ENCODE peak calls at places on chromosome 22, in four cellular contexts. W is AG10803; A is stimulated activated CD4-positive, alpha-beta T cell treated with anti-CD3 and anti-CD28 coated beads, Interleukin-15, amount 100 ng/mL, for 1 hour; D is aorta. P is an unnamed sample.

GRCh38 chr22:29695129-29695926 is 24.5 kb upstream of the CABP7 start:
- DNase-seq in W (no peak), A (no peak), D (no peak), P (no peak)

GRCh38 chr22:46696225-46696518 is 41.9 kb downstream of the CERK start:
- DNase-seq in W (no peak), A (no peak), D (no peak), P (no peak)

GRCh38 chr22:36577019-36577418 is 48.1 kb upstream of the EIF3D start:
- DNase-seq in W (peak), A (no peak), D (no peak), P (no peak)

GRCh38 chr22:38737302-38738060 is 18.3 kb downstream of the SUN2 start:
- DNase-seq in W (no peak), A (no peak), D (no peak), P (no peak)

GRCh38 chr22:28670691-28671261 is 8.9 kb downstream of the TTC28 start:
- DNase-seq in W (peak), A (no peak), D (no peak), P (no peak)

GRCh38 chr22:20130319-20130718 is 1.3 kb upstream of the ZDHHC8 start:
- DNase-seq in W (no peak), A (no peak), D (no peak), P (no peak)

GRCh38 chr22:25109878-25110595 is 89.6 kb upstream of the CRYBB3 start:
- DNase-seq in W (no peak), A (no peak), D (no peak), P (no peak)

GRCh38 chr22:44538071-44538470 is 40.0 kb upstream of the RTL6 start:
- DNase-seq in W (peak), A (no peak), D (no peak), P (no peak)

GRCh38 chr22:42758929-42759629 is 38.4 kb upstream of the A4GALT start:
- DNase-seq in W (peak), A (no peak), D (no peak), P (no peak)

GRCh38 chr22:23383491-23384450 is 196.3 kb downstream of the IGLL1 start:
- DNase-seq in W (no peak), A (no peak), D (peak), P (no peak)

GRCh38 chr22:22446527-22446926 is 62.0 kb downstream of the ZNF280B start:
- DNase-seq in W (no peak), A (no peak), D (no peak), P (no peak)

GRCh38 chr22:41863472-41863871 is 30.6 kb downstream of the SREBF2 start:
- DNase-seq in W (no peak), A (no peak), D (no peak), P (no peak)

GRCh38 chr22:43891360-43892182 is at the start of gene PNPLA5:
- DNase-seq in W (no peak), A (no peak), D (peak), P (no peak)

GRCh38 chr22:38316340-38317236 is 645 bp downstream of the CSNK1E start:
- DNase-seq in W (peak), A (peak), D (peak), P (no peak)

GRCh38 chr22:45105281-45105700 is 58.4 kb upstream of the NUP50 start:
- DNase-seq in W (peak), A (no peak), D (no peak), P (no peak)

GRCh38 chr22:33923660-33924246 is 3.5 kb upstream of the LARGE1 start:
- DNase-seq in W (peak), A (no peak), D (no peak), P (no peak)

GRCh38 chr22:26489447-26490036 is 5.9 kb downstream of the SRRD start:
- DNase-seq in W (no peak), A (no peak), D (no peak), P (no peak)

GRCh38 chr22:40076702-40077645 is 82.2 kb downstream of the FAM83F start:
- DNase-seq in W (peak), A (no peak), D (no peak), P (no peak)

GRCh38 chr22:27032121-27032761 is 374.9 kb downstream of the MIAT start:
- DNase-seq in W (no peak), A (no peak), D (peak), P (no peak)

GRCh38 chr22:50440544-50441249 is 34.1 kb downstream of the SBF1 start:
- DNase-seq in W (no peak), A (no peak), D (no peak), P (no peak)